ENCODE peak calls at places on chromosomes 1 and 21, in six cellular contexts. Q is left cardiac atrium; H is GM23248; P is NCI-H510A; V is GM19239; C is Jurkat, Clone E6-1. X is an unnamed sample.

GRCh38 chr1:212498243-212498642 is 65.5 kb downstream of the NENF start:
- DNase-seq in C (no peak), H (peak), Q (no peak), P (no peak), V (no peak), X (no peak)

GRCh38 chr1:51788938-51789337 is 89.6 kb downstream of the NRDC start:
- DNase-seq in P (no peak), V (no peak), Q (no peak), C (no peak), H (no peak), X (no peak)

GRCh38 chr1:8473121-8473891 is 155.4 kb downstream of the SLC45A1 start:
- DNase-seq in H (no peak), C (no peak), V (no peak), Q (no peak), P (no peak), X (no peak)

GRCh38 chr1:115544131-115544530 is 97.6 kb upstream of the VANGL1 start:
- DNase-seq in H (peak), P (no peak), V (no peak), Q (no peak), C (no peak), X (no peak)

GRCh38 chr1:198577444-198577843 is 37.0 kb upstream of the ATP6V1G3 start:
- DNase-seq in Q (no peak), C (no peak), P (no peak), H (peak), V (no peak), X (no peak)

GRCh38 chr1:33814166-33814565 is 49.7 kb upstream of the HMGB4 start:
- DNase-seq in H (peak), Q (no peak), C (no peak), P (no peak), V (no peak), X (no peak)

GRCh38 chr1:182260516-182260915 is 131.1 kb downstream of the GLUL start:
- DNase-seq in P (no peak), V (no peak), C (no peak), Q (no peak), H (no peak), X (no peak)

GRCh38 chr21:41250519-41250918 is 66.1 kb upstream of the FAM3B start:
- DNase-seq in C (no peak), V (no peak), H (peak), Q (no peak), P (no peak), X (no peak)

GRCh38 chr1:32286763-32287162 is 5.1 kb upstream of the HDAC1 start:
- DNase-seq in C (no peak), H (no peak), Q (no peak), V (no peak), P (no peak), X (no peak)

GRCh38 chr1:238777551-238777950 is 608.8 kb upstream of the CHRM3 start:
- DNase-seq in C (no peak), V (no peak), P (no peak), H (peak), Q (no peak), X (no peak)

GRCh38 chr21:33384851-33385331 is 18.3 kb upstream of the IFNGR2 start:
- DNase-seq in V (no peak), P (no peak), H (no peak), C (peak), Q (no peak), X (no peak)

GRCh38 chr21:45981154-45981606 is 390 bp upstream of the COL6A1 start:
- DNase-seq in Q (peak), P (no peak), V (peak), C (peak), H (peak), X (peak)

GRCh38 chr1:206714331-206715058 is 29.8 kb downstream of the MAPKAPK2 start:
- DNase-seq in V (no peak), H (peak), C (no peak), P (no peak), Q (no peak), X (no peak)

GRCh38 chr21:41813226-41813625 is 46.4 kb upstream of the RIPK4 start:
- DNase-seq in V (no peak), Q (no peak), H (no peak), P (no peak), C (no peak), X (no peak)

GRCh38 chr21:35324372-35325220 is 275.5 kb upstream of the RUNX1 start:
- DNase-seq in V (no peak), Q (no peak), C (no peak), H (peak), P (no peak), X (no peak)

GRCh38 chr1:198788561-198789064 is 149.8 kb downstream of the PTPRC start:
- DNase-seq in Q (no peak), C (peak), P (no peak), V (no peak), H (no peak), X (peak)

GRCh38 chr1:23885222-23885621 is 17.1 kb upstream of the FUCA1 start:
- DNase-seq in C (no peak), Q (no peak), V (no peak), H (no peak), P (no peak), X (no peak)

GRCh38 chr1:183808296-183809027 is 3.5 kb downstream of the RGL1 start:
- DNase-seq in H (peak), Q (no peak), C (no peak), V (no peak), P (no peak), X (no peak)

GRCh38 chr1:204854286-204854685 is 16.4 kb upstream of the NFASC start:
- DNase-seq in H (no peak), C (no peak), Q (no peak), V (no peak), P (no peak), X (no peak)

GRCh38 chr21:17769049-17769845 is 49.9 kb downstream of the C21orf91 start:
- DNase-seq in Q (no peak), H (peak), V (no peak), C (no peak), P (no peak), X (no peak)

GRCh38 chr1:172554915-172555314 is 22.0 kb downstream of the SUCO start:
- DNase-seq in C (no peak), H (no peak), P (no peak), V (no peak), Q (no peak), X (no peak)

X was measured in neural crest cell.